ENCODE peak calls at places on chromosomes 7 and 10, in six cellular contexts. One of them, this sample, is unnamed.

GRCh38 chr7:67907792-67908191 is 911.2 kb downstream of the TYW1 start:
- DNase-seq in caudate nucleus: no peak
- DNase-seq in left cardiac atrium: no peak
- DNase-seq in tibial artery: no peak
- DNase-seq in HL-60: no peak
- DNase-seq in activated effector memory CD4-positive, alpha-beta T cell treated with anti-CD3 and anti-CD28 coated beads, Interleukin-2, amount 50 U/mL, for 16 hours: no peak
- DNase-seq in this sample: no peak

GRCh38 chr10:34758447-34758996 is 56.6 kb downstream of the PARD3 start:
- DNase-seq in left cardiac atrium: no peak
- DNase-seq in HL-60: peak
- DNase-seq in activated effector memory CD4-positive, alpha-beta T cell treated with anti-CD3 and anti-CD28 coated beads, Interleukin-2, amount 50 U/mL, for 16 hours: no peak
- DNase-seq in tibial artery: no peak
- DNase-seq in caudate nucleus: no peak
- DNase-seq in this sample: no peak

GRCh38 chr10:83283151-83283550 is 856.2 kb upstream of the GHITM start:
- DNase-seq in tibial artery: no peak
- DNase-seq in HL-60: no peak
- DNase-seq in left cardiac atrium: no peak
- DNase-seq in caudate nucleus: no peak
- DNase-seq in activated effector memory CD4-positive, alpha-beta T cell treated with anti-CD3 and anti-CD28 coated beads, Interleukin-2, amount 50 U/mL, for 16 hours: no peak
- DNase-seq in this sample: no peak

GRCh38 chr7:66146701-66147100 is 32.1 kb downstream of the CRCP start:
- DNase-seq in caudate nucleus: no peak
- DNase-seq in left cardiac atrium: no peak
- DNase-seq in HL-60: no peak
- DNase-seq in activated effector memory CD4-positive, alpha-beta T cell treated with anti-CD3 and anti-CD28 coated beads, Interleukin-2, amount 50 U/mL, for 16 hours: no peak
- DNase-seq in tibial artery: no peak
- DNase-seq in this sample: no peak

GRCh38 chr10:43263551-43264323 is 3.1 kb downstream of the RASGEF1A start:
- DNase-seq in caudate nucleus: no peak
- DNase-seq in activated effector memory CD4-positive, alpha-beta T cell treated with anti-CD3 and anti-CD28 coated beads, Interleukin-2, amount 50 U/mL, for 16 hours: peak
- DNase-seq in HL-60: no peak
- DNase-seq in tibial artery: no peak
- DNase-seq in left cardiac atrium: no peak
- DNase-seq in this sample: no peak

GRCh38 chr7:143416565-143417149 is 8.0 kb upstream of the EPHA1 start:
- DNase-seq in activated effector memory CD4-positive, alpha-beta T cell treated with anti-CD3 and anti-CD28 coated beads, Interleukin-2, amount 50 U/mL, for 16 hours: no peak
- DNase-seq in HL-60: no peak
- DNase-seq in caudate nucleus: no peak
- DNase-seq in tibial artery: no peak
- DNase-seq in left cardiac atrium: no peak
- DNase-seq in this sample: peak

GRCh38 chr7:106538638-106539037 is 122.3 kb downstream of the CCDC71L start:
- DNase-seq in activated effector memory CD4-positive, alpha-beta T cell treated with anti-CD3 and anti-CD28 coated beads, Interleukin-2, amount 50 U/mL, for 16 hours: no peak
- DNase-seq in HL-60: no peak
- DNase-seq in tibial artery: no peak
- DNase-seq in caudate nucleus: no peak
- DNase-seq in left cardiac atrium: no peak
- DNase-seq in this sample: no peak

GRCh38 chr7:83629117-83629880 is 19.6 kb downstream of the SEMA3E start:
- DNase-seq in left cardiac atrium: no peak
- DNase-seq in HL-60: no peak
- DNase-seq in activated effector memory CD4-positive, alpha-beta T cell treated with anti-CD3 and anti-CD28 coated beads, Interleukin-2, amount 50 U/mL, for 16 hours: no peak
- DNase-seq in tibial artery: no peak
- DNase-seq in caudate nucleus: no peak
- DNase-seq in this sample: no peak

GRCh38 chr10:89073719-89074118 is 83.1 kb downstream of the FAS start:
- DNase-seq in left cardiac atrium: no peak
- DNase-seq in HL-60: no peak
- DNase-seq in tibial artery: no peak
- DNase-seq in caudate nucleus: no peak
- DNase-seq in activated effector memory CD4-positive, alpha-beta T cell treated with anti-CD3 and anti-CD28 coated beads, Interleukin-2, amount 50 U/mL, for 16 hours: no peak
- DNase-seq in this sample: no peak

GRCh38 chr10:58399410-58399809 is 14.2 kb downstream of the TFAM start:
- DNase-seq in HL-60: no peak
- DNase-seq in left cardiac atrium: no peak
- DNase-seq in tibial artery: no peak
- DNase-seq in caudate nucleus: no peak
- DNase-seq in activated effector memory CD4-positive, alpha-beta T cell treated with anti-CD3 and anti-CD28 coated beads, Interleukin-2, amount 50 U/mL, for 16 hours: no peak
- DNase-seq in this sample: no peak

GRCh38 chr10:33258951-33259350 is 75.5 kb downstream of the NRP1 start:
- DNase-seq in left cardiac atrium: no peak
- DNase-seq in activated effector memory CD4-positive, alpha-beta T cell treated with anti-CD3 and anti-CD28 coated beads, Interleukin-2, amount 50 U/mL, for 16 hours: no peak
- DNase-seq in HL-60: no peak
- DNase-seq in tibial artery: no peak
- DNase-seq in caudate nucleus: no peak
- DNase-seq in this sample: no peak

GRCh38 chr10:4201866-4202825 is 417.1 kb upstream of the KLF6 start:
- DNase-seq in activated effector memory CD4-positive, alpha-beta T cell treated with anti-CD3 and anti-CD28 coated beads, Interleukin-2, amount 50 U/mL, for 16 hours: no peak
- DNase-seq in caudate nucleus: no peak
- DNase-seq in tibial artery: peak
- DNase-seq in HL-60: no peak
- DNase-seq in left cardiac atrium: no peak
- DNase-seq in this sample: no peak

GRCh38 chr7:157432541-157432956 is 95.7 kb downstream of the DNAJB6 start:
- DNase-seq in activated effector memory CD4-positive, alpha-beta T cell treated with anti-CD3 and anti-CD28 coated beads, Interleukin-2, amount 50 U/mL, for 16 hours: no peak
- DNase-seq in left cardiac atrium: no peak
- DNase-seq in tibial artery: no peak
- DNase-seq in HL-60: peak
- DNase-seq in caudate nucleus: no peak
- DNase-seq in this sample: no peak

GRCh38 chr10:68800196-68800595 is 27.1 kb upstream of the STOX1 start:
- DNase-seq in tibial artery: no peak
- DNase-seq in caudate nucleus: no peak
- DNase-seq in HL-60: no peak
- DNase-seq in left cardiac atrium: no peak
- DNase-seq in activated effector memory CD4-positive, alpha-beta T cell treated with anti-CD3 and anti-CD28 coated beads, Interleukin-2, amount 50 U/mL, for 16 hours: no peak
- DNase-seq in this sample: no peak

GRCh38 chr7:46600340-46600739 is 679.3 kb upstream of the IGFBP3 start:
- DNase-seq in caudate nucleus: no peak
- DNase-seq in tibial artery: peak
- DNase-seq in activated effector memory CD4-positive, alpha-beta T cell treated with anti-CD3 and anti-CD28 coated beads, Interleukin-2, amount 50 U/mL, for 16 hours: no peak
- DNase-seq in left cardiac atrium: peak
- DNase-seq in HL-60: no peak
- DNase-seq in this sample: no peak

GRCh38 chr7:99560834-99561734 is 2.6 kb downstream of the ZNF655 start:
- DNase-seq in tibial artery: no peak
- DNase-seq in activated effector memory CD4-positive, alpha-beta T cell treated with anti-CD3 and anti-CD28 coated beads, Interleukin-2, amount 50 U/mL, for 16 hours: no peak
- DNase-seq in caudate nucleus: no peak
- DNase-seq in HL-60: no peak
- DNase-seq in left cardiac atrium: no peak
- DNase-seq in this sample: no peak

GRCh38 chr10:80211786-80212185 is 6.4 kb upstream of the ANXA11 start:
- DNase-seq in HL-60: no peak
- DNase-seq in activated effector memory CD4-positive, alpha-beta T cell treated with anti-CD3 and anti-CD28 coated beads, Interleukin-2, amount 50 U/mL, for 16 hours: no peak
- DNase-seq in left cardiac atrium: no peak
- DNase-seq in caudate nucleus: no peak
- DNase-seq in tibial artery: no peak
- DNase-seq in this sample: no peak

GRCh38 chr10:3865565-3865964 is 80.6 kb upstream of the KLF6 start:
- DNase-seq in tibial artery: no peak
- DNase-seq in activated effector memory CD4-positive, alpha-beta T cell treated with anti-CD3 and anti-CD28 coated beads, Interleukin-2, amount 50 U/mL, for 16 hours: no peak
- DNase-seq in caudate nucleus: no peak
- DNase-seq in HL-60: no peak
- DNase-seq in left cardiac atrium: no peak
- DNase-seq in this sample: no peak

GRCh38 chr7:116327751-116328150 is 117.4 kb downstream of the TES start:
- DNase-seq in left cardiac atrium: no peak
- DNase-seq in tibial artery: no peak
- DNase-seq in caudate nucleus: no peak
- DNase-seq in HL-60: no peak
- DNase-seq in activated effector memory CD4-positive, alpha-beta T cell treated with anti-CD3 and anti-CD28 coated beads, Interleukin-2, amount 50 U/mL, for 16 hours: no peak
- DNase-seq in this sample: no peak

GRCh38 chr7:95871078-95871848 is 98.9 kb downstream of the DYNC1I1 start:
- DNase-seq in left cardiac atrium: no peak
- DNase-seq in HL-60: no peak
- DNase-seq in caudate nucleus: no peak
- DNase-seq in activated effector memory CD4-positive, alpha-beta T cell treated with anti-CD3 and anti-CD28 coated beads, Interleukin-2, amount 50 U/mL, for 16 hours: no peak
- DNase-seq in tibial artery: peak
- DNase-seq in this sample: no peak

This sample was measured in GF-D8.